ENCODE peak calls at places on chromosomes 12 and 14, in six cellular contexts. X, K, A, T, E and R are unnamed samples.

GRCh38 chr12:50017653-50018052 is 7.6 kb downstream of the RACGAP1 start:
- DNase-seq in X (no peak), K (no peak), A (no peak), T (no peak), E (no peak), R (no peak)

GRCh38 chr14:47189911-47190503 is 485.4 kb downstream of the MDGA2 start:
- DNase-seq in X (no peak), K (no peak), A (no peak), T (no peak), E (no peak), R (peak)

GRCh38 chr12:3115078-3115477 is 37.9 kb downstream of the TSPAN9 start:
- DNase-seq in X (no peak), K (no peak), A (no peak), T (no peak), E (no peak), R (no peak)

GRCh38 chr14:57275023-57275664 is 6.4 kb downstream of the AP5M1 start:
- DNase-seq in X (no peak), K (no peak), A (no peak), T (no peak), E (no peak), R (no peak)

GRCh38 chr14:92902726-92903125 is 20.2 kb upstream of the CHGA start:
- DNase-seq in X (no peak), K (no peak), A (no peak), T (no peak), E (peak), R (peak)

GRCh38 chr12:116601524-116601923 is 42.3 kb downstream of the MAP1LC3B2 start:
- DNase-seq in X (no peak), K (no peak), A (no peak), T (no peak), E (no peak), R (no peak)

GRCh38 chr14:99725774-99726537 is 41.9 kb downstream of the CYP46A1 start:
- DNase-seq in X (no peak), K (no peak), A (no peak), T (no peak), E (no peak), R (peak)

GRCh38 chr12:22121224-22121623 is 75.2 kb downstream of the CMAS start:
- DNase-seq in X (no peak), K (no peak), A (no peak), T (peak), E (peak), R (no peak)

GRCh38 chr14:87503711-87504110 is 489.3 kb downstream of the GALC start:
- DNase-seq in X (no peak), K (no peak), A (no peak), T (no peak), E (peak), R (no peak)

GRCh38 chr12:124842073-124842749 is 21.5 kb downstream of the SCARB1 start:
- DNase-seq in X (no peak), K (no peak), A (no peak), T (no peak), E (no peak), R (no peak)

GRCh38 chr12:66947119-66947518 is 268.2 kb upstream of the GRIP1 start:
- DNase-seq in X (no peak), K (no peak), A (no peak), T (no peak), E (no peak), R (no peak)

GRCh38 chr12:57456737-57457490 is 1.8 kb downstream of the INHBE start:
- DNase-seq in X (no peak), K (no peak), A (no peak), T (no peak), E (no peak), R (no peak)

GRCh38 chr12:109923481-109924245 is 23.6 kb downstream of the TCHP start:
- DNase-seq in X (no peak), K (no peak), A (no peak), T (no peak), E (no peak), R (no peak)